ENCODE peak calls at places on chromosome 13, in six cellular contexts. Q is lower leg skin; A is stimulated activated CD4-positive, alpha-beta T cell treated with anti-CD3 and anti-CD28 coated beads, Interleukin-12 subunit alpha, Interleukin-12 subunit beta, amount 100 ng/mL, for 4 hours; L is A172; C is pancreas; W is activated effector memory CD4-positive, alpha-beta T cell treated with Interleukin-2 at 50 U/mL for 16 hours. Z is an unnamed sample.
A peak's percentile ranks its signal among the peaks of the same experiment; 100 is the strongest.

GRCh38 chr13:42041017-42041683 is 7.3 kb upstream of the DGKH start:
- DNase-seq in Q (peak; percentile 90), A (peak; percentile 43), L (peak; percentile 21), W (peak; percentile 13), C (no peak), Z (peak; percentile 73)

GRCh38 chr13:110442946-110443632 is 118.4 kb downstream of the RAB20 start:
- DNase-seq in A (no peak), L (peak; percentile 54), Q (peak; percentile 17), C (no peak), W (no peak), Z (no peak)

GRCh38 chr13:23667750-23668149 is 97.5 kb downstream of the TNFRSF19 start:
- DNase-seq in A (no peak), W (no peak), Q (no peak), C (no peak), L (no peak), Z (peak; percentile 16)

GRCh38 chr13:105925496-105925895 is 610.0 kb downstream of the EFNB2 start:
- DNase-seq in C (no peak), L (peak; percentile 43), A (no peak), W (no peak), Q (no peak), Z (peak; percentile 86)

GRCh38 chr13:102530751-102531150 is 66.0 kb upstream of the TPP2 start:
- DNase-seq in L (no peak), A (no peak), W (no peak), C (no peak), Q (no peak), Z (no peak)

GRCh38 chr13:111621164-111621563 is 300.7 kb downstream of the TEX29 start:
- DNase-seq in A (no peak), Q (peak; percentile 29), L (no peak), C (no peak), W (no peak), Z (no peak)

GRCh38 chr13:98822238-98822606 is 69.8 kb upstream of the SLC15A1 start:
- DNase-seq in L (no peak), A (no peak), Q (no peak), W (no peak), C (no peak), Z (no peak)

GRCh38 chr13:51501592-51502205 is 48.9 kb upstream of the INTS6 start:
- DNase-seq in A (no peak), Q (no peak), W (no peak), C (no peak), L (peak; percentile 38), Z (no peak)

GRCh38 chr13:24208314-24208713 is 47.8 kb downstream of the SPATA13 start:
- DNase-seq in A (no peak), L (peak; percentile 65), W (no peak), C (no peak), Q (no peak), Z (peak; percentile 70)

GRCh38 chr13:99506632-99507031 is 5.4 kb downstream of the TM9SF2 start:
- DNase-seq in W (no peak), A (no peak), Q (no peak), C (no peak), L (no peak), Z (no peak)

GRCh38 chr13:44431150-44431549 is 57.5 kb downstream of the SERP2 start:
- DNase-seq in L (no peak), W (no peak), C (peak; percentile 39), Q (peak; percentile 72), A (no peak), Z (peak; percentile 95)

GRCh38 chr13:109644069-109644750 is 142.2 kb downstream of the IRS2 start:
- DNase-seq in W (no peak), A (no peak), Q (no peak), C (no peak), L (no peak), Z (no peak)

GRCh38 chr13:22114630-22115311 is 443.9 kb downstream of the FGF9 start:
- DNase-seq in C (no peak), Q (no peak), W (no peak), A (no peak), L (no peak), Z (peak; percentile 48)

GRCh38 chr13:50456111-50456510 is 387.4 kb downstream of the DLEU7 start:
- DNase-seq in C (no peak), W (no peak), L (no peak), A (no peak), Q (no peak), Z (no peak)

GRCh38 chr13:93730780-93731179 is 504.2 kb downstream of the GPC6 start:
- DNase-seq in W (no peak), A (no peak), Q (no peak), C (no peak), L (peak; percentile 62), Z (no peak)

GRCh38 chr13:68199271-68199670 is 969.1 kb upstream of the PCDH9 start:
- DNase-seq in L (no peak), C (no peak), A (no peak), Q (no peak), W (no peak), Z (no peak)

GRCh38 chr13:42312817-42313431 is 41.0 kb downstream of the AKAP11 start:
- DNase-seq in W (no peak), C (no peak), L (no peak), Q (no peak), A (no peak), Z (no peak)

GRCh38 chr13:106376411-106377112 is 158.9 kb downstream of the EFNB2 start:
- DNase-seq in A (no peak), W (no peak), Q (no peak), L (peak; percentile 99), C (no peak), Z (no peak)

GRCh38 chr13:40615619-40616018 is 50.8 kb downstream of the FOXO1 start:
- DNase-seq in L (no peak), A (no peak), C (no peak), W (no peak), Q (no peak), Z (no peak)

GRCh38 chr13:76696370-76696769 is 189.8 kb downstream of the KCTD12 start:
- DNase-seq in W (no peak), A (no peak), Q (no peak), L (no peak), C (no peak), Z (no peak)